ENCODE peak calls at places on chromosomes 3 and 15, in six cellular contexts. X is spleen, T is transverse colon, S is GM06990, V is tibial artery, L is AG10803. O is an unnamed sample.

GRCh38 chr3:110738531-110738930 is 333.1 kb upstream of the NECTIN3 start:
- DNase-seq in X (no peak), T (no peak), S (no peak), V (no peak), L (peak), O (no peak)

GRCh38 chr3:32399030-32399620 is 7.5 kb downstream of the CMTM7 start:
- DNase-seq in X (no peak), T (no peak), S (no peak), V (no peak), L (peak), O (no peak)

GRCh38 chr3:32583708-32584107 is 13.1 kb upstream of the DYNC1LI1 start:
- DNase-seq in X (no peak), T (no peak), S (no peak), V (no peak), L (peak), O (no peak)

GRCh38 chr3:9916734-9917680 is at the start of gene IL17RC:
- DNase-seq in X (peak), T (peak), S (no peak), V (peak), L (peak), O (peak)

GRCh38 chr3:185316740-185317407 is 46.1 kb upstream of the MAP3K13 start:
- DNase-seq in X (no peak), T (no peak), S (no peak), V (no peak), L (no peak), O (no peak)

GRCh38 chr3:140827894-140828293 is 113.7 kb upstream of the SLC25A36 start:
- DNase-seq in X (no peak), T (no peak), S (no peak), V (no peak), L (no peak), O (no peak)

GRCh38 chr3:170714151-170714550 is 128.3 kb upstream of the SLC7A14 start:
- DNase-seq in X (no peak), T (no peak), S (no peak), V (no peak), L (peak), O (no peak)

GRCh38 chr15:64950888-64951287 is 38.8 kb downstream of the SPG21 start:
- DNase-seq in X (no peak), T (no peak), S (no peak), V (no peak), L (no peak), O (no peak)

GRCh38 chr15:79922512-79923067 is 25.8 kb upstream of the MTHFS start:
- DNase-seq in X (no peak), T (no peak), S (no peak), V (no peak), L (no peak), O (no peak)

DNA sequence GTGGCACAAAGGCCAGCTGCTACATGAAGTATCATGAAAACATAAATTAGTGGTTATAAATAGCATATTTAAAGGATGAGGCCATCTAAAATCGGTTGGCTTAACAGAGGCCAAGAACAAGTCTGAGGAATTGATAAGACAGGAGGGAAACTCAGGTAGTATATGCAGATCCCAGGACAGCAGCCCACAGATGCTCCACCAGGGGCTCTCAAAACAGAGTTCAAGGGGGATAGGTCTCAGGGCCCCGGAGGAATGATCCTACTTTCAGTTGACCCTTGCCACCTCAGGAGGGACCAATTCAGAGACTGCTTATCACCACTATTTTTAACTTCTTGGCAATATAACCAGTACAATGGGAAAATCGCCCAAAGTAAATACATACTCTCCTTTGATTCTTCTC is 56.8 kb downstream of the RORA start:
- DNase-seq in X (no peak), T (no peak), S (no peak), V (no peak), L (no peak), O (no peak)
- H3K4me3 ChIP-seq in X (no peak), T (no peak), S (no peak), V (no peak), L (no peak), O (no peak)

GRCh38 chr3:18747383-18747782 is 322.2 kb upstream of the SATB1 start:
- DNase-seq in X (no peak), T (peak), S (no peak), V (no peak), L (no peak), O (no peak)

GRCh38 chr3:18740631-18741583 is 315.8 kb upstream of the SATB1 start:
- DNase-seq in X (no peak), T (peak), S (peak), V (no peak), L (no peak), O (no peak)

GRCh38 chr3:18744472-18744871 is 319.3 kb upstream of the SATB1 start:
- DNase-seq in X (no peak), T (no peak), S (no peak), V (no peak), L (no peak), O (no peak)

GRCh38 chr3:18745472-18745871 is 320.3 kb upstream of the SATB1 start:
- DNase-seq in X (no peak), T (no peak), S (no peak), V (no peak), L (no peak), O (no peak)

DNA sequence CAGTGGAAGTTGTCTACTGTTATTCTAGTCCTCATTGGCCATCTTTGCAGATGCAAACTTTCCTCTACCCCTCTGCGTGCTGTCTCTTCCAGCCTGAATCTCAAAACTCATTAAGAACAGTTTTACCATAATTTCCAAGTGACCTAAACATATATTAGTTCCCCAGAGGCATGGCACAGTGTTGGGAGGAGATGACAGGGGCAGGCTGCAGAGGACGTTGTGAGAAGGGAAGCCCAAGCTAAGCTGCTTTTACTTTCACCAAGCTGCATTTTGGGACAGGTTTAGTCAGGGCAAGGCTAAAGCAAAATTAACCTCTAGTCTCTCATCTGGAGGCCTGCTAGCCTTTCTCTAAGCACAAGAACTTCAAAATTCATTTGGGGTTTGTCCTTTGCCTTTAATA is 318.6 kb upstream of the SATB1 start:
- DNase-seq in X (no peak), T (no peak), S (no peak), V (no peak), L (no peak), O (no peak)
- H3K4me3 ChIP-seq in X (no peak), T (no peak), S (no peak), V (no peak), L (no peak), O (no peak)

GRCh38 chr3:179067839-179068238 is 3.8 kb downstream of the ZMAT3 start:
- DNase-seq in X (no peak), T (no peak), S (no peak), V (no peak), L (no peak), O (no peak)

GRCh38 chr3:179071569-179072397 is at the start of gene ZMAT3:
- DNase-seq in X (peak), T (peak), S (peak), V (peak), L (peak), O (peak)

GRCh38 chr3:179071161-179071568 is 444 bp downstream of the ZMAT3 start:
- DNase-seq in X (no peak), T (peak), S (peak), V (no peak), L (peak), O (no peak)

GRCh38 chr3:179068779-179069530 is 2.7 kb downstream of the ZMAT3 start:
- DNase-seq in X (no peak), T (peak), S (no peak), V (no peak), L (peak), O (no peak)

GRCh38 chr3:179069762-179070390 is 1.7 kb downstream of the ZMAT3 start:
- DNase-seq in X (no peak), T (no peak), S (no peak), V (no peak), L (peak), O (no peak)
- H3K4me3 ChIP-seq in X (peak), T (no peak), S (peak), V (peak), L (peak), O (no peak)

GRCh38 chr3:129282727-129283327 is 4.2 kb downstream of the HMCES start:
- DNase-seq in X (no peak), T (no peak), S (peak), V (no peak), L (peak), O (no peak)
- H3K4me3 ChIP-seq in X (no peak), T (no peak), S (no peak), V (no peak), L (no peak), O (peak)

GRCh38 chr3:72068621-72069020 is 283.7 kb upstream of the PROK2 start:
- DNase-seq in X (no peak), T (no peak), S (no peak), V (no peak), L (peak), O (no peak)

GRCh38 chr3:72069543-72069942 is 284.6 kb upstream of the PROK2 start:
- DNase-seq in X (no peak), T (no peak), S (no peak), V (no peak), L (no peak), O (no peak)

GRCh38 chr3:72071624-72072023 is 286.7 kb upstream of the PROK2 start:
- DNase-seq in X (no peak), T (no peak), S (no peak), V (no peak), L (no peak), O (no peak)

GRCh38 chr3:72065872-72066641 is 281.1 kb upstream of the PROK2 start:
- DNase-seq in X (no peak), T (no peak), S (no peak), V (no peak), L (no peak), O (no peak)

DNA sequence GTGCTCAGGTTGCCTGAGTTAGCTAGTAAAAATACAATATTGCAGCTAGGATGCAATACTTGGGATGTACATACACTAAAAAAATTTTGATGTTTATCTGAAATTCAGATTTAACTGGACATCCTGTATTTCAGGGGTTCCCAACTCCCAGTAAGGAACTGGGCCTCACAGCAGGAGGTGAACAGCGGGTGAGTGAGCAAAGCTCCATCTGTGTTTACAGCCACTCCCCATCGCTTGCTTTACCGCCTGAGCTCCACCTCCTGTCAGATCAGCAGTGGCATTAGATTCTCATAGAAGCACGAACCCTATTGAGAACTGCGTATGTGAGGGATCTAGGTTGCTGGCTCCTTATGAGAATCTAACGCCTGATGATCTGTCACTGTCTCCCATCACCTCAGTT is 285.1 kb upstream of the PROK2 start:
- DNase-seq in X (no peak), T (no peak), S (no peak), V (no peak), L (no peak), O (no peak)
- H3K4me3 ChIP-seq in X (no peak), T (no peak), S (no peak), V (no peak), L (no peak), O (no peak)